ENCODE peak calls at places on chromosomes 1 and 21, in six cellular contexts. A, W, M, Q, L and G are unnamed samples.

GRCh38 chr1:107702946-107703571 is 261.9 kb downstream of the VAV3 start:
- DNase-seq in W (no peak), M (no peak), L (no peak), Q (no peak), A (no peak), G (no peak)

GRCh38 chr1:234726359-234726836 is 116.4 kb upstream of the IRF2BP2 start:
- DNase-seq in W (peak; percentile 29), L (no peak), M (peak; percentile 46), A (peak; percentile 36), Q (no peak), G (no peak)

GRCh38 chr1:41537788-41538351 is 53.4 kb upstream of the EDN2 start:
- DNase-seq in A (no peak), Q (peak; percentile 52), W (peak; percentile 88), M (peak; percentile 67), L (peak; percentile 63), G (no peak)

GRCh38 chr1:20486457-20487235 is 636 bp upstream of the CAMK2N1 start:
- DNase-seq in M (peak; percentile 82), A (no peak), Q (peak; percentile 63), L (peak; percentile 86), W (peak; percentile 61), G (no peak)

GRCh38 chr1:101769520-101769919 is 227.2 kb downstream of the OLFM3 start:
- DNase-seq in Q (no peak), A (no peak), L (no peak), M (no peak), W (peak; percentile 0), G (no peak)

GRCh38 chr1:181094813-181095212 is 6.3 kb downstream of the IER5 start:
- DNase-seq in A (peak; percentile 16), L (peak; percentile 66), M (peak; percentile 54), Q (peak; percentile 35), W (peak; percentile 91), G (no peak)

GRCh38 chr1:165954940-165955339 is 127.5 kb downstream of the UCK2 start:
- DNase-seq in W (peak; percentile 69), M (peak; percentile 36), Q (peak; percentile 3), A (no peak), L (no peak), G (no peak)

GRCh38 chr1:243798726-243799125 is 51.3 kb downstream of the AKT3 start:
- DNase-seq in W (peak; percentile 93), L (no peak), A (no peak), Q (no peak), M (no peak), G (no peak)

GRCh38 chr1:147717051-147717705 is 43.2 kb downstream of the GJA5 start:
- DNase-seq in Q (peak; percentile 47), A (no peak), W (no peak), M (no peak), L (no peak), G (no peak)

GRCh38 chr1:198918920-198919319 is 280.1 kb downstream of the PTPRC start:
- DNase-seq in W (peak; percentile 39), M (no peak), A (no peak), Q (no peak), L (no peak), G (no peak)

GRCh38 chr1:153525088-153525713 is 10.6 kb downstream of the S100A6 start:
- DNase-seq in A (no peak), W (peak; percentile 60), Q (no peak), L (peak; percentile 62), M (no peak), G (no peak)

GRCh38 chr1:20219991-20220390 is 33.7 kb upstream of the PLA2G2C start:
- DNase-seq in A (no peak), Q (no peak), L (no peak), M (no peak), W (no peak), G (no peak)

GRCh38 chr1:237033061-237033460 is 8.9 kb upstream of the RYR2 start:
- DNase-seq in Q (no peak), L (no peak), M (no peak), W (no peak), A (no peak), G (no peak)

GRCh38 chr1:151133339-151133761 is 13.1 kb downstream of the SEMA6C start:
- DNase-seq in W (peak; percentile 28), L (peak; percentile 78), M (no peak), A (no peak), Q (no peak), G (no peak)

GRCh38 chr1:13808729-13809131 is 108.7 kb downstream of the PRDM2 start:
- DNase-seq in Q (no peak), M (no peak), A (peak; percentile 39), L (peak; percentile 44), W (peak; percentile 65), G (no peak)

GRCh38 chr1:41728403-41729202 is 190.1 kb downstream of the HIVEP3 start:
- DNase-seq in Q (peak; percentile 22), L (no peak), M (no peak), W (no peak), A (no peak), G (no peak)

GRCh38 chr1:228837817-228838716 is 102.8 kb downstream of the RHOU start:
- DNase-seq in W (peak; percentile 93), A (peak; percentile 76), M (no peak), Q (peak; percentile 91), L (peak; percentile 66), G (no peak)

GRCh38 chr1:48978413-48978812 is 201.7 kb upstream of the BEND5 start:
- DNase-seq in A (no peak), Q (no peak), L (no peak), M (no peak), W (no peak), G (no peak)

GRCh38 chr1:207017615-207018559 is 14.7 kb downstream of the C1orf116 start:
- DNase-seq in Q (peak; percentile 72), M (no peak), A (peak; percentile 32), W (no peak), L (no peak), G (no peak)

GRCh38 chr1:59928996-59929395 is 2.4 kb upstream of the CYP2J2 start:
- DNase-seq in L (no peak), Q (no peak), M (no peak), A (no peak), W (no peak), G (no peak)

GRCh38 chr1:59924653-59925052 is 1.9 kb downstream of the CYP2J2 start:
- DNase-seq in Q (no peak), L (no peak), M (no peak), W (no peak), A (no peak), G (no peak)

DNA sequence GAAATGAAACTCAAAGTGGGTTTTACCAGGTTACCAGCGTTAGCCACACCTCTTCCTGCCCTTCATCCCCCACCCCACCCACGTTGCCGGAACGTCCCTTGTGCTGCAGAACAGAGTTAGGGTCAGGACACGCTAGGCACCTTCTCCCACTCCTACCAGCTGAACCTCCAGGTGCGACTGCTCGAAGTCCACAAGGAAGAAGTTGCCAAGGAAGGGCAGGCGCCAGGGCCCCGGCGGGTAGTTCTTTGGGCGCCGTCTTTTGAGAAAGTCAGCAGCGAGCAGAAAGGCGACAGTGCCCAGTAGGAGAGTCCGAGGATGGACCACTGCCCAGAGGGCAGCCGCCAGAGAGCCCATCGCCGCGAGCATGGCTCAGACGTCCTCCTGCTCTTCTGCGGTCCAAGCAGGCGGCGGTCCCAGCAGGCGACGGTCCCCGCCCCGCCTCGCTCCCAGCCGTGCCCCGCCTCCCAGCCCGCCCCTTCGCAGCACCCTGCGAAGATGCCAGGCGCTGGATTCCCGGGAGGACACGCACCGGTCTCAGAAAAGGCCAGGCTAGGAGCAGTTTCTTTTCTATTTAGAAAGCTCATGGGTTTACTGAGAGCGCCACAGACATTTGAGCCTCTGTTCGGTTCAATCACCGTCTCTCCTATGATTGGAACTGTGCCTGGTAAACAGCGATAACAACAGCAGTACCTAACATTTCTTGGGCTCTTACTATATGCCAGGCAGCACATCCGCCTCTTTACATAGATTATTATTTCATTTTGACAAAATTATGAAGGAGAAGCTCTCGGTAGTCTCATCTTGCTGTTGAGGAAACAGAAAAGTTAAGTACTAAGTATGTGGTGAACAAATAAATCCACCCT is at the start of gene CYP2J2:
- DNase-seq in W (no peak), M (peak; percentile 79), A (no peak), Q (peak; percentile 61), L (peak; percentile 15), G (no peak)
- TF ChIP-seq POLR2A in W (no peak), M (peak; percentile 55), A (no peak), Q (no peak), L (no peak), G (no peak)

GRCh38 chr21:28959367-28960099 is 33.1 kb downstream of the LTN1 start:
- DNase-seq in M (no peak), A (no peak), Q (no peak), L (no peak), W (peak; percentile 89), G (no peak)

GRCh38 chr21:28961927-28962326 is 30.8 kb downstream of the LTN1 start:
- DNase-seq in M (no peak), Q (no peak), A (no peak), L (no peak), W (no peak), G (no peak)

GRCh38 chr21:28960245-28960644 is 32.4 kb downstream of the LTN1 start:
- DNase-seq in W (no peak), Q (no peak), A (no peak), L (no peak), M (no peak), G (no peak)

GRCh38 chr21:28962465-28962864 is 30.2 kb downstream of the LTN1 start:
- DNase-seq in M (no peak), L (no peak), Q (no peak), W (no peak), A (no peak), G (no peak)

DNA sequence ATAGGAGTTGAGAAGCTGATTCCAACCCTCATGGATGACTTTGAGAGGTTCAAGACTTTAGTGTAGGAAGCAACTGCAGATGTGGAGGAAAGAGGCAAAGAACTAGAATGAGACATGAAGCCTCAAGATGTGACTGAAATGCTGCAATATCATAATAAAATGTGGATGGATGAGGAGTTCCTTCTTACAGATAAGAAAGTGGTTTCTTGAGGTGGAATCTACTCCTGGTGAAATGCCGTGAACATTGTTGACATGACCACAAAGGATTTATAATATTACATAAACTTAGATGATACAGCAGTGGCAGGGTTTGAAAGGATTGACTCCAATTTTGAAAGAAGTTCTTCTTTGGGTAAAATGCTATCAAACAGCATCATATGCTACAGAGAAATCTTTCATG is 28.8 kb downstream of the LTN1 start:
- DNase-seq in M (no peak), A (no peak), Q (no peak), L (no peak), W (no peak), G (no peak)
- H3K36me3 ChIP-seq in M (peaks cover 9% of the 10 kb centered on the region), A (peaks cover 93% of the 10 kb centered on the region), Q (peaks cover 27% of the 10 kb centered on the region), L (no peaks in the 10 kb centered on the region), W (peaks cover 11% of the 10 kb centered on the region), G (peaks cover 85% of the 10 kb centered on the region)

GRCh38 chr1:116824631-116825399 is 70.6 kb downstream of the CD2 start:
- DNase-seq in W (no peak), M (no peak), A (no peak), Q (peak; percentile 46), L (no peak), G (no peak)
- TF ChIP-seq POLR2A in W (no peak), M (no peak), A (no peak), Q (no peak), L (no peak), G (no peak)

GRCh38 chr1:39310015-39310414 is 105.5 kb downstream of the MACF1 start:
- DNase-seq in W (no peak), A (no peak), L (no peak), Q (no peak), M (no peak), G (no peak)
- H3K36me3 ChIP-seq in W (peaks cover 24% of the 10 kb centered on the region), A (peaks cover 54% of the 10 kb centered on the region), L (no peaks in the 10 kb centered on the region), Q (peaks cover 17% of the 10 kb centered on the region), M (peaks cover 33% of the 10 kb centered on the region), G (peaks cover 29% of the 10 kb centered on the region)